ENCODE peak calls at places on chromosome 2, in four cellular contexts. H, X, S and L are unnamed samples. For H3K9me3, the result is how much of the 10 kb centered on the place peaks cover.

GRCh38 chr2:75494137-75494769 is 66.5 kb downstream of the EVA1A start:
- DNase-seq in H (no peak), X (no peak), S (no peak), L (no peak)

GRCh38 chr2:70921839-70922590 is 13.7 kb upstream of the ATP6V1B1 start:
- DNase-seq in H (no peak), X (peak), S (no peak), L (no peak)

GRCh38 chr2:75522543-75523312 is 38.0 kb downstream of the EVA1A start:
- DNase-seq in H (no peak), X (peak), S (no peak), L (no peak)

GRCh38 chr2:176338395-176338794 is 69.2 kb downstream of the MTX2 start:
- DNase-seq in H (no peak), X (no peak), S (no peak), L (no peak)

GRCh38 chr2:227035678-227036077 is 128.3 kb downstream of the COL4A4 start:
- DNase-seq in H (no peak), X (no peak), S (no peak), L (no peak)

GRCh38 chr2:166351319-166351718 is 24.4 kb downstream of the SCN9A start:
- DNase-seq in H (no peak), X (no peak), S (no peak), L (no peak)

GRCh38 chr2:10233131-10234012 is 69.3 kb upstream of the HPCAL1 start:
- DNase-seq in H (no peak), X (no peak), S (no peak), L (no peak)

GRCh38 chr2:20196881-20197204 is 28.1 kb downstream of the SDC1 start:
- DNase-seq in H (no peak), X (no peak), S (no peak), L (no peak)

GRCh38 chr2:57376985-57377384 is 669.6 kb upstream of the VRK2 start:
- DNase-seq in H (no peak), X (no peak), S (no peak), L (no peak)

GRCh38 chr2:228474466-228474865 is 293.0 kb upstream of the SPHKAP start:
- DNase-seq in H (no peak), X (no peak), S (no peak), L (no peak)

GRCh38 chr2:219959471-219959870 is 332.0 kb downstream of the SLC4A3 start:
- DNase-seq in H (no peak), X (no peak), S (no peak), L (no peak)

GRCh38 chr2:10720983-10721343 is 467 bp upstream of the ATP6V1C2 start:
- DNase-seq in H (no peak), X (no peak), S (no peak), L (no peak)

GRCh38 chr2:238261718-238262375 is 22.0 kb upstream of the HES6 start:
- DNase-seq in H (no peak), X (no peak), S (no peak), L (no peak)

GRCh38 chr2:44459754-44460153 is 98.0 kb downstream of the CAMKMT start:
- DNase-seq in H (no peak), X (no peak), S (no peak), L (no peak)

GRCh38 chr2:233556756-233557736 is 9.5 kb downstream of the USP40 start:
- DNase-seq in H (no peak), X (no peak), S (no peak), L (no peak)

GRCh38 chr2:39123436-39123999 is 2.7 kb upstream of the SOS1 start:
- DNase-seq in H (no peak), X (no peak), S (no peak), L (no peak)

GRCh38 chr2:84388133-84388532 is 70.9 kb downstream of the SUCLG1 start:
- DNase-seq in H (no peak), X (no peak), S (no peak), L (no peak)

GRCh38 chr2:174176898-174177297 is 71.4 kb downstream of the OLA1 start:
- DNase-seq in H (no peak), X (no peak), S (no peak), L (no peak)

GRCh38 chr2:215773728-215774127 is 239.6 kb downstream of the MREG start:
- DNase-seq in H (no peak), X (peak), S (no peak), L (no peak)

GRCh38 chr2:218152777-218153176 is 14.0 kb downstream of the CXCR1 start:
- DNase-seq in H (no peak), X (no peak), S (no peak), L (no peak)

GRCh38 chr2:149924028-149924427 is 336.5 kb upstream of the MMADHC start:
- DNase-seq in H (no peak), X (no peak), S (no peak), L (no peak)

GRCh38 chr2:1607971-1608688 is 136.2 kb downstream of the PXDN start:
- DNase-seq in H (no peak), X (no peak), S (no peak), L (no peak)

GRCh38 chr2:138059967-138060635 is 95.8 kb downstream of the HNMT start:
- DNase-seq in H (no peak), X (peak), S (no peak), L (no peak)

GRCh38 chr2:40395169-40396023 is 56.5 kb downstream of the SLC8A1 start:
- DNase-seq in H (no peak), X (no peak), S (no peak), L (no peak)

GRCh38 chr2:100959225-100959880 is 42.7 kb upstream of the RPL31 start:
- DNase-seq in H (no peak), X (no peak), S (no peak), L (no peak)

GRCh38 chr2:40346535-40347354 is 105.1 kb downstream of the SLC8A1 start:
- DNase-seq in H (peak), X (no peak), S (no peak), L (no peak)

GRCh38 chr2:144770616-144771230 is 250.8 kb upstream of the ZEB2 start:
- DNase-seq in H (no peak), X (no peak), S (no peak), L (no peak)

GRCh38 chr2:26652361-26653041 is 11.3 kb upstream of the CIB4 start:
- DNase-seq in H (no peak), X (no peak), S (no peak), L (no peak)

GRCh38 chr2:854460-854859 is 96.2 kb upstream of the SNTG2 start:
- DNase-seq in H (no peak), X (peak), S (no peak), L (peak)

DNA sequence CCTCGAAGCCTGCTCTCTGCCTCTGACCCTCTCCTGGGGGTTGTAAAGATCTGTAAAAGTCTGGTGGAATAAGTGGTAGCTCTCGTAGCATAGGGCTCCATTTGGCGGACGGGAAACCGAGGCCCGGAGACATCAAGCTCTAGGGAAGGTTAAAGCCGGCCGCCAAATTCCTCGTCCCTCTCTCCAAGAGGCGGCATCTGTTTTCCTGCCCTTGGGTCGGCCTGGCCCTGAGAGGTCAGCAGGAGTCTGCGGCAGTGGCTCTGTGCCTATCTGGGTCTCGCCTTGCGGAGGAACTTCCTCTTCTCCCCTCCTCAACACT is 72.4 kb downstream of the TEX51 start:
- DNase-seq in H (no peak), X (no peak), S (no peak), L (no peak)
- H3K9ac ChIP-seq in H (no peak), X (no peak), S (no peak), L (no peak)

GRCh38 chr2:16194530-16194929 is 254.2 kb downstream of the MYCN start:
- DNase-seq in H (no peak), X (no peak), S (no peak), L (no peak)
- H3K9me3 ChIP-seq in H (under half), X (under half), S (under half), L (under half)

GRCh38 chr2:113278812-113279139 is at the start of gene PAX8:
- DNase-seq in H (no peak), X (no peak), S (no peak), L (no peak)
- TF ChIP-seq SUZ12 in H (no peak), X (no peak), S (no peak), L (no peak)

GRCh38 chr2:190841707-190842505 is 38.7 kb upstream of the GLS start:
- DNase-seq in H (no peak), X (peak), S (no peak), L (no peak)
- H3K9ac ChIP-seq in H (no peak), X (no peak), S (no peak), L (no peak)

GRCh38 chr2:160039166-160039903 is 23.1 kb downstream of the PLA2R1 start:
- DNase-seq in H (no peak), X (no peak), S (no peak), L (no peak)

GRCh38 chr2:160033732-160034392 is 28.6 kb downstream of the PLA2R1 start:
- DNase-seq in H (no peak), X (no peak), S (no peak), L (no peak)

GRCh38 chr2:160036736-160037135 is 25.7 kb downstream of the PLA2R1 start:
- DNase-seq in H (no peak), X (no peak), S (no peak), L (no peak)

GRCh38 chr2:160034396-160034795 is 28.0 kb downstream of the PLA2R1 start:
- DNase-seq in H (no peak), X (no peak), S (no peak), L (no peak)

GRCh38 chr2:160035125-160035524 is 27.3 kb downstream of the PLA2R1 start:
- DNase-seq in H (no peak), X (no peak), S (no peak), L (no peak)
- H3K9me3 ChIP-seq in H (under half), X (under half), S (under half), L (under half)

GRCh38 chr2:200901459-200902072 is 12.4 kb downstream of the NIF3L1 start:
- DNase-seq in H (peak), X (peak), S (peak), L (peak)
- TF ChIP-seq SUZ12 in H (no peak), X (no peak), S (no peak), L (no peak)